ENCODE peak calls at places on chromosomes 16 and 17, in eight cellular contexts. W is right lobe of liver, M is cortex of kidney, Q is left cardiac atrium, E is Right ventricle myocardium superior, U is ureter, A is HAP-1, L is fibroblast of mammary gland. D is an unnamed sample.
A peak's percentile ranks its signal among the peaks of the same experiment; 100 is the strongest.

GRCh38 chr16:26569793-26570192 is 496.9 kb upstream of the C16orf82 start:
- DNase-seq in W (no peak), M (no peak), Q (no peak), E (no peak), U (no peak), A (no peak), L (no peak), D (no peak)

GRCh38 chr17:16352303-16352837 is 899 bp downstream of the CENPV start:
- DNase-seq in W (peak; percentile 76), M (no peak), Q (no peak), E (peak; percentile 47), U (no peak), A (peak; percentile 78), L (peak; percentile 41), D (peak; percentile 49)

GRCh38 chr17:53932386-53932785 is 109.7 kb downstream of the KIF2B start:
- DNase-seq in W (no peak), M (no peak), Q (no peak), E (no peak), U (no peak), A (no peak), L (no peak), D (no peak)

GRCh38 chr16:57299009-57299718 is 14.7 kb upstream of the PLLP start:
- DNase-seq in W (no peak), M (no peak), Q (peak; percentile 73), E (peak; percentile 67), U (peak; percentile 69), A (peak; percentile 87), L (peak; percentile 78), D (no peak)

GRCh38 chr16:14284930-14285541 is 213.9 kb downstream of the MRTFB start:
- DNase-seq in W (peak; percentile 72), M (no peak), Q (no peak), E (no peak), U (no peak), A (peak; percentile 50), L (peak; percentile 71), D (no peak)

GRCh38 chr17:74042744-74043486 is 160.6 kb upstream of the RPL38 start:
- DNase-seq in W (no peak), M (no peak), Q (peak; percentile 57), E (no peak), U (peak; percentile 74), A (no peak), L (peak; percentile 96), D (peak; percentile 82)

GRCh38 chr17:37662358-37662757 is 19.1 kb upstream of the DDX52 start:
- DNase-seq in W (no peak), M (no peak), Q (no peak), E (no peak), U (no peak), A (no peak), L (no peak), D (no peak)

GRCh38 chr17:50806141-50806643 is 29.2 kb upstream of the WFIKKN2 start:
- DNase-seq in W (peak; percentile 50), M (no peak), Q (no peak), E (no peak), U (peak; percentile 53), A (no peak), L (peak; percentile 47), D (peak; percentile 40)

GRCh38 chr17:6456914-6457687 is 12.8 kb downstream of the PIMREG start:
- DNase-seq in W (no peak), M (no peak), Q (peak; percentile 47), E (peak; percentile 43), U (no peak), A (no peak), L (peak; percentile 78), D (peak; percentile 51)

GRCh38 chr16:75254359-75254837 is 3.0 kb upstream of the BCAR1 start:
- DNase-seq in W (peak; percentile 47), M (no peak), Q (peak; percentile 52), E (no peak), U (no peak), A (no peak), L (peak; percentile 73), D (no peak)

GRCh38 chr16:84471966-84472365 is 32.5 kb downstream of the MEAK7 start:
- DNase-seq in W (no peak), M (no peak), Q (no peak), E (peak; percentile 10), U (no peak), A (no peak), L (no peak), D (no peak)

GRCh38 chr17:74340470-74341023 is 14.5 kb downstream of the KIF19 start:
- DNase-seq in W (no peak), M (no peak), Q (no peak), E (no peak), U (no peak), A (no peak), L (no peak), D (no peak)

GRCh38 chr17:59513934-59514841 is 51.2 kb upstream of the DHX40 start:
- DNase-seq in W (peak; percentile 89), M (no peak), Q (peak; percentile 87), E (peak; percentile 93), U (peak; percentile 81), A (peak; percentile 100), L (peak; percentile 74), D (peak; percentile 90)

GRCh38 chr16:9072806-9073341 is 18.6 kb upstream of the HAPSTR1 start:
- DNase-seq in W (no peak), M (no peak), Q (no peak), E (no peak), U (no peak), A (no peak), L (peak; percentile 94), D (no peak)

GRCh38 chr17:32927724-32928526 is at the start of gene TMEM98:
- DNase-seq in W (peak; percentile 51), M (no peak), Q (peak; percentile 46), E (peak; percentile 48), U (no peak), A (no peak), L (no peak), D (no peak)

GRCh38 chr17:19713462-19713861 is 2.9 kb downstream of the SLC47A2 start:
- DNase-seq in W (no peak), M (no peak), Q (no peak), E (no peak), U (no peak), A (no peak), L (no peak), D (no peak)